ENCODE peak calls at places on chromosomes 6 and 20, in eight cellular contexts. Y is NCI-H82, N is EH, Q is WERI-Rb-1, D is T-helper 2 cell, S is transverse colon, O is Right ventricle myocardium superior, R is EL. U is an unnamed sample.

GRCh38 chr6:25953733-25954132 is 8.9 kb upstream of the TRIM38 start:
- DNase-seq in O (no peak), Y (peak), N (no peak), S (no peak), R (no peak), D (no peak), Q (no peak), U (no peak)

GRCh38 chr6:54441687-54442248 is 133.5 kb downstream of the TINAG start:
- DNase-seq in N (no peak), O (no peak), Y (no peak), Q (no peak), S (no peak), R (no peak), D (no peak), U (no peak)

GRCh38 chr6:158766621-158767435 is 52.3 kb downstream of the EZR start:
- DNase-seq in D (no peak), Q (no peak), N (no peak), R (no peak), S (no peak), O (no peak), Y (no peak), U (no peak)

GRCh38 chr6:16326971-16327776 is 88.8 kb downstream of the GMPR start:
- DNase-seq in D (no peak), R (no peak), S (no peak), Q (no peak), N (no peak), Y (no peak), O (no peak), U (no peak)

GRCh38 chr6:123118811-123119210 is 122.8 kb downstream of the CLVS2 start:
- DNase-seq in N (no peak), D (no peak), R (no peak), Y (no peak), O (no peak), S (no peak), Q (no peak), U (no peak)

GRCh38 chr6:19731286-19731685 is 105.9 kb upstream of the ID4 start:
- DNase-seq in Q (no peak), D (no peak), R (peak), Y (no peak), O (no peak), S (no peak), N (peak), U (peak)

GRCh38 chr6:99446076-99446475 is 21.0 kb upstream of the PNISR start:
- DNase-seq in O (no peak), Q (no peak), R (no peak), S (no peak), N (no peak), Y (no peak), D (no peak), U (no peak)

GRCh38 chr6:5905431-5906339 is 101.0 kb downstream of the NRN1 start:
- DNase-seq in O (peak), S (peak), N (peak), Q (peak), Y (no peak), R (peak), D (no peak), U (peak)

GRCh38 chr6:93040375-93040774 is 379.0 kb downstream of the EPHA7 start:
- DNase-seq in O (no peak), R (no peak), S (no peak), Y (no peak), D (peak), Q (no peak), N (no peak), U (peak)

GRCh38 chr20:47503685-47504084 is 2.0 kb downstream of the NCOA3 start:
- DNase-seq in Q (no peak), D (no peak), O (no peak), R (no peak), N (no peak), Y (peak), S (no peak), U (no peak)

GRCh38 chr20:5397418-5397817 is 80.7 kb upstream of the PROKR2 start:
- DNase-seq in O (no peak), S (no peak), R (no peak), Q (no peak), Y (no peak), D (no peak), N (no peak), U (no peak)

GRCh38 chr20:44532248-44532980 is 10.5 kb upstream of the SERINC3 start:
- DNase-seq in Q (no peak), R (peak), D (no peak), O (peak), S (no peak), N (peak), Y (no peak), U (no peak)

GRCh38 chr6:32082951-32083350 is 26.2 kb downstream of the TNXB start:
- DNase-seq in D (no peak), N (peak), Q (no peak), Y (no peak), R (peak), S (no peak), O (peak), U (peak)

GRCh38 chr6:86440608-86441007 is 496.7 kb upstream of the HTR1E start:
- DNase-seq in Q (no peak), S (no peak), D (no peak), Y (no peak), N (no peak), R (no peak), O (no peak), U (no peak)

GRCh38 chr6:146041282-146041681 is 12.4 kb downstream of the GRM1 start:
- DNase-seq in N (peak), Q (peak), D (no peak), O (no peak), R (peak), Y (peak), S (no peak), U (peak)

GRCh38 chr6:28478518-28478917 is 35.2 kb upstream of the ZSCAN23 start:
- DNase-seq in S (no peak), D (no peak), O (no peak), Q (no peak), Y (peak), R (peak), N (no peak), U (peak)

GRCh38 chr20:39885975-39886649 is 802.9 kb downstream of the MAFB start:
- DNase-seq in D (peak), O (peak), S (peak), Q (peak), R (peak), N (peak), Y (peak), U (peak)